ENCODE peak calls at places on chromosomes 5 and 9, in ten cellular contexts. M is pulmonary artery endothelial cell, X is left ventricle myocardium superior, N is NCI-H2081, K is putamen, H is NCI-H2171, D is T-helper 1 cell, A is ovary, R is COR-L47, I is germinal center. B is an unnamed sample.

GRCh38 chr5:151612689-151613427 is 21.7 kb upstream of the FAT2 start:
- DNase-seq in M (no peak), K (peak), A (no peak), D (no peak), N (no peak), R (no peak), X (no peak), H (no peak), I (no peak), B (no peak)

GRCh38 chr5:109931049-109931448 is 241.3 kb downstream of the MAN2A1 start:
- DNase-seq in H (no peak), K (no peak), A (no peak), D (no peak), M (no peak), R (no peak), X (no peak), I (no peak), N (no peak), B (no peak)

GRCh38 chr9:93010696-93011095 is 47.8 kb upstream of the SUSD3 start:
- DNase-seq in M (no peak), D (no peak), K (no peak), I (no peak), X (no peak), N (no peak), R (no peak), A (no peak), H (no peak), B (no peak)

GRCh38 chr5:163894645-163895044 is 389.2 kb downstream of the MAT2B start:
- DNase-seq in I (no peak), A (no peak), R (no peak), H (no peak), N (no peak), X (no peak), K (no peak), M (peak), D (no peak), B (no peak)

GRCh38 chr5:121797677-121798518 is 53.8 kb upstream of the FTMT start:
- DNase-seq in I (no peak), K (no peak), H (no peak), A (no peak), N (no peak), D (no peak), M (no peak), R (no peak), X (no peak), B (no peak)

GRCh38 chr9:87567047-87567446 is 69.4 kb downstream of the DAPK1 start:
- DNase-seq in N (peak), R (no peak), H (no peak), I (no peak), D (no peak), A (no peak), X (no peak), M (no peak), K (no peak), B (no peak)

GRCh38 chr5:140631063-140631462 is 1.9 kb downstream of the CD14 start:
- DNase-seq in N (no peak), H (no peak), R (no peak), D (no peak), M (no peak), I (no peak), K (no peak), A (no peak), X (no peak), B (no peak)

GRCh38 chr5:60945760-60946253 is 802 bp downstream of the NDUFAF2 start:
- DNase-seq in R (no peak), H (no peak), D (no peak), M (no peak), N (no peak), X (no peak), I (peak), A (peak), K (no peak), B (peak)

GRCh38 chr5:77066191-77066590 is 20.9 kb downstream of the ZBED3 start:
- DNase-seq in H (no peak), M (no peak), A (no peak), I (no peak), R (no peak), N (no peak), D (no peak), K (no peak), X (no peak), B (no peak)

GRCh38 chr9:109230277-109230676 is 63.2 kb upstream of the FRRS1L start:
- DNase-seq in H (no peak), K (no peak), R (no peak), N (no peak), D (no peak), X (no peak), A (no peak), M (no peak), I (no peak), B (no peak)